ENCODE peak calls at places on chromosomes 2 and 18, in seven cellular contexts. R is GM04503, T is prostate gland, X is A172, P is brain microvascular endothelial cell, J is cardiac fibroblast, Z is right cardiac atrium. V is an unnamed sample.

GRCh38 chr2:38887902-38888554 is 1.6 kb upstream of the ARHGEF33 start:
- DNase-seq in R (no peak), T (no peak), X (no peak), P (no peak), J (no peak), Z (no peak), V (no peak)

GRCh38 chr18:79111483-79111882 is 42.3 kb downstream of the ATP9B start:
- DNase-seq in R (no peak), T (no peak), X (no peak), P (no peak), J (no peak), Z (no peak), V (no peak)

GRCh38 chr2:170973225-170973491 is 44.1 kb downstream of the GORASP2 start:
- DNase-seq in R (no peak), T (no peak), X (no peak), P (no peak), J (no peak), Z (no peak), V (no peak)

GRCh38 chr2:172889767-172890430 is 154.3 kb downstream of the RAPGEF4 start:
- DNase-seq in R (no peak), T (no peak), X (no peak), P (no peak), J (peak; percentile 21), Z (no peak), V (peak; percentile 24)

GRCh38 chr2:19476347-19476746 is 117.9 kb upstream of the OSR1 start:
- DNase-seq in R (no peak), T (peak; percentile 36), X (no peak), P (no peak), J (no peak), Z (no peak), V (no peak)

GRCh38 chr2:25279091-25279651 is 62.6 kb downstream of the DNMT3A start:
- DNase-seq in R (no peak), T (peak; percentile 82), X (no peak), P (no peak), J (peak; percentile 48), Z (peak; percentile 77), V (peak; percentile 71)

GRCh38 chr2:235106874-235107639 is 155.2 kb downstream of the SH3BP4 start:
- DNase-seq in R (peak; percentile 27), T (peak; percentile 64), X (peak; percentile 86), P (peak; percentile 72), J (peak; percentile 84), Z (peak; percentile 56), V (peak; percentile 40)

GRCh38 chr2:154589514-154589913 is 109.0 kb upstream of the KCNJ3 start:
- DNase-seq in R (no peak), T (no peak), X (no peak), P (no peak), J (no peak), Z (no peak), V (no peak)

GRCh38 chr2:162327134-162327769 is 8.8 kb upstream of the IFIH1 start:
- DNase-seq in R (no peak), T (no peak), X (peak; percentile 24), P (no peak), J (no peak), Z (no peak), V (peak; percentile 31)

GRCh38 chr2:200469708-200470600 is 39.9 kb downstream of the KCTD18 start:
- DNase-seq in R (no peak), T (no peak), X (no peak), P (no peak), J (peak; percentile 61), Z (peak; percentile 52), V (no peak)

GRCh38 chr2:172440795-172441194 is 13.4 kb downstream of the ITGA6 start:
- DNase-seq in R (no peak), T (no peak), X (peak; percentile 38), P (no peak), J (no peak), Z (no peak), V (no peak)

GRCh38 chr2:37746883-37747282 is 75.4 kb upstream of the CDC42EP3 start:
- DNase-seq in R (no peak), T (no peak), X (no peak), P (no peak), J (no peak), Z (no peak), V (no peak)

GRCh38 chr2:85743304-85743978 is 10.3 kb upstream of the ATOH8 start:
- DNase-seq in R (no peak), T (no peak), X (no peak), P (peak; percentile 77), J (peak; percentile 82), Z (peak; percentile 65), V (no peak)

GRCh38 chr2:180938419-180938818 is 42.0 kb upstream of the UBE2E3 start:
- DNase-seq in R (peak; percentile 32), T (no peak), X (no peak), P (no peak), J (peak; percentile 72), Z (no peak), V (no peak)

GRCh38 chr2:70991142-70991541 is 3.5 kb downstream of the TEX261 start:
- DNase-seq in R (no peak), T (no peak), X (no peak), P (no peak), J (no peak), Z (no peak), V (no peak)

GRCh38 chr18:74541703-74542555 is 7.6 kb downstream of the CNDP1 start:
- DNase-seq in R (no peak), T (no peak), X (no peak), P (no peak), J (no peak), Z (no peak), V (no peak)

GRCh38 chr2:96916156-96917007 is 46.5 kb upstream of the SEMA4C start:
- DNase-seq in R (no peak), T (no peak), X (no peak), P (no peak), J (no peak), Z (no peak), V (no peak)

GRCh38 chr2:152456262-152456661 is 121.3 kb downstream of the FMNL2 start:
- DNase-seq in R (no peak), T (no peak), X (peak; percentile 65), P (peak; percentile 71), J (peak; percentile 41), Z (no peak), V (no peak)

GRCh38 chr2:196230051-196230450 is 58.7 kb upstream of the STK17B start:
- DNase-seq in R (no peak), T (no peak), X (no peak), P (no peak), J (no peak), Z (no peak), V (no peak)

GRCh38 chr2:63283273-63283672 is 232.6 kb downstream of the OTX1 start:
- DNase-seq in R (no peak), T (peak; percentile 18), X (no peak), P (no peak), J (no peak), Z (no peak), V (no peak)

GRCh38 chr2:182366625-182367024 is 60.2 kb downstream of the PDE1A start:
- DNase-seq in R (peak; percentile 90), T (no peak), X (no peak), P (no peak), J (peak; percentile 85), Z (no peak), V (no peak)

GRCh38 chr2:226399006-226399405 is 400.6 kb downstream of the IRS1 start:
- DNase-seq in R (no peak), T (no peak), X (no peak), P (no peak), J (no peak), Z (no peak), V (no peak)

GRCh38 chr2:43293744-43294695 is 67.6 kb upstream of the ZFP36L2 start:
- DNase-seq in R (peak; percentile 94), T (peak; percentile 76), X (peak; percentile 98), P (peak; percentile 98), J (peak; percentile 98), Z (no peak), V (peak; percentile 81)

GRCh38 chr2:151260492-151261239 is 997 bp downstream of the RBM43 start:
- DNase-seq in R (no peak), T (no peak), X (peak; percentile 37), P (no peak), J (peak; percentile 58), Z (no peak), V (no peak)

GRCh38 chr2:71882949-71883472 is 264.7 kb downstream of the CYP26B1 start:
- DNase-seq in R (peak; percentile 84), T (no peak), X (peak; percentile 86), P (peak; percentile 71), J (peak; percentile 95), Z (peak; percentile 91), V (peak; percentile 50)

GRCh38 chr18:76978616-76979015 is 154.0 kb downstream of the MBP start:
- DNase-seq in R (no peak), T (peak; percentile 32), X (no peak), P (no peak), J (no peak), Z (no peak), V (no peak)

GRCh38 chr2:217017788-217018187 is 157.9 kb upstream of the TNP1 start:
- DNase-seq in R (no peak), T (no peak), X (no peak), P (no peak), J (no peak), Z (no peak), V (no peak)

GRCh38 chr2:72824224-72824842 is 1.5 kb downstream of the EXOC6B start:
- DNase-seq in R (no peak), T (no peak), X (peak; percentile 66), P (peak; percentile 21), J (peak; percentile 41), Z (no peak), V (peak; percentile 11)

GRCh38 chr18:63376493-63377053 is 9.6 kb upstream of the KDSR start:
- DNase-seq in R (no peak), T (no peak), X (no peak), P (peak; percentile 54), J (peak; percentile 93), Z (no peak), V (peak; percentile 14)

GRCh38 chr2:68799138-68799537 is 64.5 kb downstream of the ARHGAP25 start:
- DNase-seq in R (no peak), T (peak; percentile 82), X (no peak), P (no peak), J (no peak), Z (no peak), V (no peak)

GRCh38 chr18:22346342-22346967 is 71.3 kb downstream of the CTAGE1 start:
- DNase-seq in R (no peak), T (peak; percentile 28), X (peak; percentile 41), P (peak; percentile 78), J (peak; percentile 83), Z (peak; percentile 75), V (peak; percentile 4)

GRCh38 chr2:54772531-54772930 is 49.1 kb downstream of the EML6 start:
- DNase-seq in R (no peak), T (no peak), X (no peak), P (peak; percentile 12), J (no peak), Z (no peak), V (no peak)

GRCh38 chr2:199261221-199261620 is 196.5 kb downstream of the SATB2 start:
- DNase-seq in R (peak; percentile 50), T (no peak), X (no peak), P (peak; percentile 15), J (peak; percentile 64), Z (no peak), V (no peak)

GRCh38 chr18:25352629-25353005 is 651 bp upstream of the ZNF521 start:
- DNase-seq in R (no peak), T (no peak), X (no peak), P (no peak), J (no peak), Z (no peak), V (no peak)

V was measured in KBM-7.